ENCODE peak calls at places on chromosomes 13 and 19, in four cellular contexts. One of them, this sample, is unnamed.

GRCh38 chr13:102651392-102651791 is 43.5 kb downstream of the METTL21C start:
- DNase-seq in BJ: no peak
- DNase-seq in adrenal gland: no peak
- DNase-seq in cardiac muscle cell: peak; percentile 21
- DNase-seq in this sample: peak; percentile 21

GRCh38 chr19:13234518-13234917 is 84.3 kb downstream of the IER2 start:
- DNase-seq in cardiac muscle cell: peak; percentile 41
- DNase-seq in adrenal gland: peak; percentile 59
- DNase-seq in BJ: no peak
- DNase-seq in this sample: peak; percentile 27

GRCh38 chr19:54297759-54298305 is 15.1 kb downstream of the LILRA5 start:
- DNase-seq in adrenal gland: no peak
- DNase-seq in cardiac muscle cell: no peak
- DNase-seq in BJ: no peak
- DNase-seq in this sample: no peak

GRCh38 chr13:45683701-45684100 is 18.4 kb upstream of the CBY2 start:
- DNase-seq in BJ: no peak
- DNase-seq in adrenal gland: no peak
- DNase-seq in cardiac muscle cell: no peak
- DNase-seq in this sample: no peak

GRCh38 chr13:32695602-32696250 is 109.5 kb downstream of the PDS5B start:
- DNase-seq in BJ: no peak
- DNase-seq in adrenal gland: no peak
- DNase-seq in cardiac muscle cell: peak; percentile 3
- DNase-seq in this sample: no peak

GRCh38 chr19:7670150-7670784 is 1.4 kb downstream of the RETN start:
- DNase-seq in adrenal gland: no peak
- DNase-seq in cardiac muscle cell: peak; percentile 3
- DNase-seq in BJ: no peak
- DNase-seq in this sample: no peak

GRCh38 chr13:114311908-114312307 is 2.4 kb upstream of the CHAMP1 start:
- DNase-seq in BJ: no peak
- DNase-seq in adrenal gland: no peak
- DNase-seq in cardiac muscle cell: no peak
- DNase-seq in this sample: peak; percentile 85

GRCh38 chr19:33464010-33464732 is 57.4 kb downstream of the PEPD start:
- DNase-seq in BJ: no peak
- DNase-seq in adrenal gland: no peak
- DNase-seq in cardiac muscle cell: no peak
- DNase-seq in this sample: no peak

GRCh38 chr13:40306817-40307216 is 359.6 kb downstream of the FOXO1 start:
- DNase-seq in adrenal gland: no peak
- DNase-seq in BJ: no peak
- DNase-seq in cardiac muscle cell: no peak
- DNase-seq in this sample: peak; percentile 38

GRCh38 chr19:49689133-49690072 is at the start of gene ADM5:
- DNase-seq in adrenal gland: peak; percentile 72
- DNase-seq in BJ: no peak
- DNase-seq in cardiac muscle cell: peak; percentile 20
- DNase-seq in this sample: no peak

GRCh38 chr13:49840667-49841066 is 48.2 kb upstream of the KPNA3 start:
- DNase-seq in cardiac muscle cell: no peak
- DNase-seq in adrenal gland: no peak
- DNase-seq in BJ: no peak
- DNase-seq in this sample: no peak

GRCh38 chr19:14149509-14149994 is 13.2 kb upstream of the ASF1B start:
- DNase-seq in cardiac muscle cell: peak; percentile 82
- DNase-seq in BJ: no peak
- DNase-seq in adrenal gland: peak; percentile 56
- DNase-seq in this sample: peak; percentile 24

GRCh38 chr13:62643007-62643483 is 1227.4 kb upstream of the PCDH20 start:
- DNase-seq in BJ: no peak
- DNase-seq in cardiac muscle cell: no peak
- DNase-seq in adrenal gland: no peak
- DNase-seq in this sample: peak; percentile 58

GRCh38 chr19:29098863-29099481 is 114.0 kb downstream of the UQCRFS1 start:
- DNase-seq in adrenal gland: peak; percentile 91
- DNase-seq in cardiac muscle cell: peak; percentile 77
- DNase-seq in BJ: peak; percentile 70
- DNase-seq in this sample: peak; percentile 94

GRCh38 chr13:110044521-110045200 is 258.3 kb upstream of the IRS2 start:
- DNase-seq in BJ: peak; percentile 70
- DNase-seq in adrenal gland: no peak
- DNase-seq in cardiac muscle cell: peak; percentile 47
- DNase-seq in this sample: peak; percentile 86

GRCh38 chr19:12139309-12139708 is 841 bp downstream of the ZNF20 start:
- DNase-seq in adrenal gland: no peak
- DNase-seq in BJ: no peak
- DNase-seq in cardiac muscle cell: no peak
- DNase-seq in this sample: peak; percentile 11

GRCh38 chr19:38266981-38267597 is 2.7 kb downstream of the SPINT2 start:
- DNase-seq in BJ: no peak
- DNase-seq in adrenal gland: no peak
- DNase-seq in cardiac muscle cell: peak; percentile 55
- DNase-seq in this sample: no peak

GRCh38 chr19:2041686-2042484 is 9.2 kb downstream of the MKNK2 start:
- DNase-seq in cardiac muscle cell: peak; percentile 96
- DNase-seq in adrenal gland: peak; percentile 99
- DNase-seq in BJ: no peak
- DNase-seq in this sample: peak; percentile 90

DNA sequence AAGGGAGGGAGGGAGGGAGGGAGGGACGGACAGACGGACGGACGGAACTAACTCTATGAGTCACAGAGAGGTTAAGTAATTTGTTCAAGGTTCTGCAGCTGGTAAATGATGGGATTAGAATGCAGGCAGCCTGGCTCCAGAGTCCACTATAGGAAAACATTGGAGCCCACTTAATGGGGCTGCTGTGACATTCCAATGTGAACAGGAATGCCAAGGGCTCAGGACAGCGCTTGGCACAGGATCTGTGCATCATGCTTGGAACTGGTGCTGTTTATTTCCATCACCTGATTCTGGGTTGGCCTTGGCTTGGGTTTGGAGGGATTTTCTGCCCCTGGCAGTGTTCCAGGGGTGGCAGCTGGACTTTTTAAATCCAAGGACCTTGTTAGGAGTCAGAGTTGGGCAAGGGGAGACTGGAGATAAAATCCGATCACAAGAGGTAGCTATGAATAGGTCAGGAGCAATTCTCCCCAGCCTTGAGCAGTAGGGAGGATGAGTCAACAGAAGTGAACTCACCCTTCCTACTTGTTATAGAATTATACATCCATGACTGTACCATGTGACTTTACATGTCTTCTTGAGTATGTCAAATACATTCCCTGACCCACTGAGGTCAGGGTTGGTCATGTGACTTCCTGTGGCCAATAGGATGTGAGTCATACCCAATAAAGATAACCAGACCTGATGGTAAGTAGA is 7.8 kb upstream of the HIF3A start:
- DNase-seq in cardiac muscle cell: peak; percentile 94
- DNase-seq in adrenal gland: peak; percentile 90
- DNase-seq in BJ: peak; percentile 52
- DNase-seq in this sample: peak; percentile 98
- H3K4me3 ChIP-seq in cardiac muscle cell: no peak overlapping the region
- H3K4me3 ChIP-seq in adrenal gland: no peak overlapping the region
- H3K4me3 ChIP-seq in BJ: no peak overlapping the region
- H3K4me3 ChIP-seq in this sample: no peak overlapping the region

DNA sequence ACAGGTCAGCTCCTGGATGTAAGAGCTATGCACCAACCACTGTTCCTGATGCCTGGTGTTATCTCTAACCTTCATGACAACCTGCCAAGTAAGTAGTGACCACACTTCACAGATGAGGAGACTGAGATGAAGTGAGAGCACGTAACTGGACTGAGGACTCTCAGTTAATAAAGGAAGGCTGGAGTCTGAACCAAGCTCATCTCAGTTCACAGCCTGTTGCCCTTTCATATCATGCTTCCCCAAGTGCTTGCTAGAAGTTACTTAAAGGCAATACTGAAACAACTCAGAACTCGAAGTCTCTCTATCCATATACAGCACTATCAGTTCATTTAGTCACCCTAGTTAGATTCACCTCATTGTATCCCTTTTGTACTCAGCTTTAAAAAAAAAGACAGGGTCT is 119.7 kb downstream of the ABCC4 start:
- DNase-seq in adrenal gland: no peak
- DNase-seq in cardiac muscle cell: no peak
- DNase-seq in BJ: no peak
- DNase-seq in this sample: no peak
- TF ChIP-seq CTCF in adrenal gland: no peak
- TF ChIP-seq CTCF in cardiac muscle cell: no peak
- TF ChIP-seq CTCF in BJ: no peak
- TF ChIP-seq CTCF in this sample: no peak

GRCh38 chr19:50952890-50953289 is at the start of gene KLK5:
- DNase-seq in adrenal gland: no peak
- DNase-seq in BJ: no peak
- DNase-seq in cardiac muscle cell: no peak
- DNase-seq in this sample: no peak

GRCh38 chr19:50947123-50947522 is 5.7 kb downstream of the KLK5 start:
- DNase-seq in cardiac muscle cell: no peak
- DNase-seq in BJ: no peak
- DNase-seq in adrenal gland: no peak
- DNase-seq in this sample: no peak

GRCh38 chr19:50944795-50945194 is 8.0 kb downstream of the KLK5 start:
- DNase-seq in adrenal gland: no peak
- DNase-seq in BJ: no peak
- DNase-seq in cardiac muscle cell: no peak
- DNase-seq in this sample: no peak

GRCh38 chr19:50949792-50950320 is 3.0 kb downstream of the KLK5 start:
- DNase-seq in adrenal gland: no peak
- DNase-seq in cardiac muscle cell: no peak
- DNase-seq in BJ: no peak
- DNase-seq in this sample: no peak
- H3K4me3 ChIP-seq in adrenal gland: no peak overlapping the region
- H3K4me3 ChIP-seq in cardiac muscle cell: no peak overlapping the region
- H3K4me3 ChIP-seq in BJ: no peak overlapping the region
- H3K4me3 ChIP-seq in this sample: no peak overlapping the region

GRCh38 chr13:97226788-97227627 is 4.9 kb downstream of the MBNL2 start:
- DNase-seq in cardiac muscle cell: peak; percentile 59
- DNase-seq in adrenal gland: peak; percentile 38
- DNase-seq in BJ: no peak
- DNase-seq in this sample: no peak

GRCh38 chr13:97223711-97224461 is 1.8 kb downstream of the MBNL2 start:
- DNase-seq in adrenal gland: peak; percentile 73
- DNase-seq in BJ: peak; percentile 71
- DNase-seq in cardiac muscle cell: peak; percentile 95
- DNase-seq in this sample: peak; percentile 96

GRCh38 chr13:97226013-97226412 is 3.9 kb downstream of the MBNL2 start:
- DNase-seq in adrenal gland: no peak
- DNase-seq in cardiac muscle cell: no peak
- DNase-seq in BJ: no peak
- DNase-seq in this sample: no peak

GRCh38 chr13:97224544-97225324 is 2.6 kb downstream of the MBNL2 start:
- DNase-seq in cardiac muscle cell: peak; percentile 66
- DNase-seq in adrenal gland: peak; percentile 36
- DNase-seq in BJ: no peak
- DNase-seq in this sample: peak; percentile 58

GRCh38 chr13:97225533-97225932 is 3.4 kb downstream of the MBNL2 start:
- DNase-seq in BJ: no peak
- DNase-seq in adrenal gland: no peak
- DNase-seq in cardiac muscle cell: no peak
- DNase-seq in this sample: no peak
- TF ChIP-seq CTCF in BJ: no peak
- TF ChIP-seq CTCF in adrenal gland: no peak
- TF ChIP-seq CTCF in cardiac muscle cell: no peak
- TF ChIP-seq CTCF in this sample: no peak

This sample was measured in fibroblast of mammary gland.